ENCODE peak calls at places on chromosomes 1 and 21, in eight cellular contexts. C is CD4-positive, alpha-beta T cell; T is heart left ventricle; E is transverse colon; S is WERI-Rb-1; L is neural progenitor cell; U is left ventricle myocardium inferior; F is lower lobe of right lung. X is an unnamed sample.

GRCh38 chr1:1817262-1817661 is 39.0 kb upstream of the NADK start:
- DNase-seq in U (no peak), F (no peak), S (no peak), T (no peak), E (no peak), C (no peak), L (no peak), X (no peak)

GRCh38 chr1:40057310-40058030 is 16.9 kb downstream of the CAP1 start:
- DNase-seq in C (no peak), T (no peak), L (no peak), E (no peak), F (no peak), S (no peak), U (no peak), X (no peak)

GRCh38 chr1:247118946-247119446 is 14.8 kb upstream of the ZNF669 start:
- DNase-seq in S (peak; percentile 83), E (no peak), C (no peak), U (no peak), F (no peak), T (no peak), L (peak; percentile 64), X (no peak)

GRCh38 chr21:37525810-37526209 is 159.2 kb downstream of the DYRK1A start:
- DNase-seq in L (no peak), E (no peak), T (no peak), S (no peak), U (no peak), C (no peak), F (no peak), X (no peak)

GRCh38 chr1:203906932-203907331 is 45.5 kb downstream of the SNRPE start:
- DNase-seq in L (no peak), C (no peak), U (no peak), S (no peak), T (no peak), E (no peak), F (no peak), X (no peak)

GRCh38 chr1:83799474-83800085 is 199.4 kb downstream of the TTLL7 start:
- DNase-seq in U (no peak), F (no peak), T (no peak), L (no peak), E (no peak), C (no peak), S (no peak), X (no peak)

GRCh38 chr21:38819719-38820147 is 14.0 kb downstream of the ETS2 start:
- DNase-seq in E (peak; percentile 68), C (no peak), U (no peak), L (no peak), F (peak; percentile 75), T (no peak), S (no peak), X (no peak)

GRCh38 chr1:234987415-234988159 is 141.1 kb downstream of the TOMM20 start:
- DNase-seq in T (no peak), U (peak; percentile 68), C (no peak), E (peak; percentile 68), F (peak; percentile 60), L (peak; percentile 73), S (peak; percentile 96), X (peak; percentile 76)

GRCh38 chr1:51237714-51238403 is 1.8 kb downstream of the RNF11 start:
- DNase-seq in E (no peak), S (peak; percentile 88), T (no peak), C (no peak), L (peak; percentile 67), F (no peak), U (no peak), X (no peak)

GRCh38 chr1:210360852-210361477 is 32.3 kb downstream of the HHAT start:
- DNase-seq in S (no peak), U (no peak), E (no peak), F (no peak), C (no peak), T (no peak), L (peak; percentile 51), X (no peak)
- TF ChIP-seq CTCF in S (peak; percentile 64), U (peak; percentile 77), E (peak; percentile 62), F (peak; percentile 64), C (peak; percentile 60), T (peak; percentile 43), L (peak; percentile 69), X (peak; percentile 27)

GRCh38 chr21:45142916-45143315 is 68.5 kb downstream of the ADARB1 start:
- DNase-seq in T (no peak), S (no peak), F (no peak), E (no peak), U (no peak), C (no peak), L (no peak), X (no peak)
- H3K27ac ChIP-seq in T (no peak overlapping the region), S (no peak overlapping the region), F (no peak overlapping the region), E (no peak overlapping the region), U (no peak overlapping the region), C (no peak overlapping the region), L (no peak overlapping the region), X (no peak overlapping the region)

DNA sequence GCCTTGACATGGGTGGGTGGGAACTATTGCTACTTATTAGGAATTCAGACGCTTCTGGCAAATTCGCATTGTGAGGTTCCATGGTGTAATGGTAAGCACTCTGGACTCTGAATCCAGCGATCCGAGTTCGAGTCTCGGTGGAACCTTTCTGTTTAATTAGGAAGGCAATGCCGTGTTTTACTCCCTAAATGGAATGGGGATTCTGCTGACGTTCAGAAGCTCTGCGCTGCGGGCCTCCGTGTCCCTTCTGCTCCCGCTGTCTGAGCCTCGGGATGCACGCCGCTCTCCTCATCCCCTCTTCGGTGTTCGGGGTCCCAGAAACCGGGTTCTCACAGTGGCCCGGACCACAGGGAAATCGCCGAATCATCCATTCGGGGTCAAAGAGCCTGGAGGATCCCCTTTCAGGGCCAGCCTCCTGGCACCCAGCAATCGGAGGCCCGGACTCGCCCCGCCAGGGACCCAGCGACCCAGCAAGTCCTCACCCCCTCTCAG is 280.3 kb downstream of the FAM72C start:
- DNase-seq in C (no peak), E (no peak), T (no peak), U (no peak), S (no peak), L (no peak), F (no peak), X (no peak)
- H3K9me3 ChIP-seq in C (no peaks in the 10 kb centered on the region), E (no peaks in the 10 kb centered on the region), T (no peaks in the 10 kb centered on the region), U (no peaks in the 10 kb centered on the region), S (no peaks in the 10 kb centered on the region), L (peaks cover 14% of the 10 kb centered on the region), F (no peaks in the 10 kb centered on the region), X (no peaks in the 10 kb centered on the region)

DNA sequence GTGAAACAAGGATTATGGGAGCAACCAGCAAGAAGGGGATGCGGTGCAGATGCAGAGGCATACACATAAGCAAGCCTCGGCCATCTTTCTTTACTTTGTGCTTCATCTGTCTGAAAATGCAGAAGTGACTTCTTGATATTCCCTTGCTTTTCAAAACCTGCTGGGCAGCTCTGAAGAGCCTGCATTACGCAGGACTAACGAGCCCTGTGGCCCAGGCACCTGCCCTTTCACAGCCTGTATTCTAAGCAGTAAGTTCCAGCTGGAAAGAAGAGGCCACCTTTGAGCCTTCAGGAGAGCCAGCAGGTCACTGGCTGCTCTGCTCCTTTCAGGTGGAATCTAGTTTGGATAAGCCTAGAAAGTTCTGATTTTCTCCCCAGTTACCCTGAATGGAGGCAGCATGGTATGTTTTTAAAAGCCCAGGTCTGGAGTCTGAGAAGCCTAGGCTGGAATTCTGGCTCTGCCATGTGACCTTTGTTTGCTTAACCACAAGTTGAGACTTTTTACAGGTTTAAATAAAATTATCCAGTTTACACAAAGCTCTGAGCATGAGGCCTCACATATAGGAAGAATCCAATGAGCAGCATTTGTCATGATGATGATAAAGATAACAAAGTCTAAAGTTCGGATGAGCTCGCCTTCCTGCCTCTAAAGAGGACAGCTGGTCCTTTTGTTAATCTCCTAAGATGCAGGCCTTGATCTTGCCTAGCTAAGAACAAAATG is 122.9 kb downstream of the UBR4 start:
- DNase-seq in S (no peak), L (no peak), U (no peak), T (no peak), F (no peak), C (no peak), E (no peak), X (no peak)
- TF ChIP-seq CTCF in S (no peak), L (no peak), U (no peak), T (no peak), F (no peak), C (no peak), E (no peak), X (no peak)

GRCh38 chr1:21313886-21314796 is 23.9 kb upstream of the ECE1 start:
- DNase-seq in C (no peak), E (no peak), F (no peak), T (no peak), U (peak; percentile 49), S (no peak), L (peak; percentile 49), X (peak; percentile 75)

GRCh38 chr1:21313146-21313885 is 23.1 kb upstream of the ECE1 start:
- DNase-seq in T (no peak), L (no peak), C (no peak), F (no peak), U (no peak), E (no peak), S (no peak), X (no peak)

GRCh38 chr1:21311016-21311415 is 20.8 kb upstream of the ECE1 start:
- DNase-seq in C (no peak), T (no peak), F (no peak), E (no peak), L (no peak), S (no peak), U (no peak), X (no peak)

GRCh38 chr1:21314797-21315396 is 24.6 kb upstream of the ECE1 start:
- DNase-seq in C (no peak), S (no peak), U (no peak), T (no peak), L (no peak), F (no peak), E (no peak), X (no peak)

GRCh38 chr1:21312407-21312992 is 22.2 kb upstream of the ECE1 start:
- DNase-seq in C (no peak), E (no peak), T (no peak), U (no peak), S (no peak), L (no peak), F (no peak), X (no peak)
- H3K27ac ChIP-seq in C (no peak overlapping the region), E (no peak overlapping the region), T (no peak overlapping the region), U (peak overlapping the region; percentile 89), S (no peak overlapping the region), L (no peak overlapping the region), F (no peak overlapping the region), X (no peak overlapping the region)

GRCh38 chr1:53060580-53060979 is 1.4 kb upstream of the PODN start:
- DNase-seq in L (no peak), C (no peak), U (no peak), S (no peak), E (no peak), T (no peak), F (no peak), X (peak; percentile 30)
- H3K9me3 ChIP-seq in L (no peaks in the 10 kb centered on the region), C (no peaks in the 10 kb centered on the region), U (no peaks in the 10 kb centered on the region), S (no peaks in the 10 kb centered on the region), E (no peaks in the 10 kb centered on the region), T (no peaks in the 10 kb centered on the region), F (no peaks in the 10 kb centered on the region), X (no peaks in the 10 kb centered on the region)

DNA sequence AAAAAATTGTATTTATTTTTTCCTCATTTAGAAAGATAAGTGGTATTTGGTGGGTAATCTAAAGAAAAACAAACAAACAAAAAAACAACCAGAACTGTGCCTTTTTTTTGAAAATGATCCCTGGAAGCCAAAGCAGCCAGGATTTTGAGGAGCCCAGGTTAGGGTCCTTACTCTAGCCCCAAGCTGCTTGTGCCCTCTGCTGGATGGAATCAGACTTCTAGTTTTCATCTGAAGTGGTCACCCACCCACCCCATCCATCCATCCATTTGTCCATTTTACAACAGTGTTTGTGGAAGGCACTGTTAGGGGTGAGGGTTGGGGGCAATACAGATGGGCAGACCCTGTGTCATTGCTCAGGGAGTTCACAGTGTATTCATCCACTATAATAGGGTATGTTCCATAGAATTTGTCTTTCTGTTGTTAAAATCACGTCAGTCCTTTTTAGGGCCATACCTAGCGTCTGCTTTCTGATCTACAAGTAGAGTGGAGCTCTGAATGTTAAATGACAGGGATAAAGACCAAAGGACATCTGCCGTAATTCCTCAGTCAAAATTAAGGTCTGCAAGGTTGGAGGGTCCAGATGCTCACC is 3.0 kb downstream of the LRRC42 start:
- DNase-seq in E (no peak), U (no peak), T (no peak), F (no peak), L (peak; percentile 77), S (peak; percentile 50), C (no peak), X (no peak)
- TF ChIP-seq CTCF in E (peak; percentile 35), U (peak; percentile 49), T (peak; percentile 21), F (peak; percentile 49), L (peak; percentile 74), S (peak; percentile 84), C (peak; percentile 45), X (peak; percentile 54)